ENCODE peak calls at places on chromosomes 2 and 18, in four cellular contexts. C is T-helper 2 cell; V is activated naive CD4-positive, alpha-beta T cell treated with Interleukin-2 at 50 U/mL for 16 hours; X is glomerular endothelial cell. W is an unnamed sample.
A peak's percentile ranks its signal among the peaks of the same experiment; 100 is the strongest.

GRCh38 chr2:162075689-162076132 is 1.7 kb upstream of the DPP4 start:
- DNase-seq in C (no peak), V (no peak), X (no peak), W (no peak)

GRCh38 chr2:224101820-224102630 is 62.9 kb upstream of the SERPINE2 start:
- DNase-seq in C (no peak), V (no peak), X (no peak), W (no peak)

GRCh38 chr2:127387655-127388422 is at the start of gene MAP3K2:
- DNase-seq in C (peak; percentile 98), V (peak; percentile 91), X (no peak), W (peak; percentile 94)

GRCh38 chr2:179692610-179693009 is 168.8 kb downstream of the ZNF385B start:
- DNase-seq in C (no peak), V (no peak), X (no peak), W (no peak)

GRCh38 chr2:70962211-70962884 is 16.1 kb upstream of the ANKRD53 start:
- DNase-seq in C (no peak), V (no peak), X (no peak), W (no peak)

GRCh38 chr18:11125372-11126315 is 23.7 kb downstream of the PIEZO2 start:
- DNase-seq in C (no peak), V (no peak), X (no peak), W (no peak)

GRCh38 chr2:143161982-143162837 is 33.0 kb downstream of the ARHGAP15 start:
- DNase-seq in C (no peak), V (peak; percentile 57), X (peak; percentile 7), W (peak; percentile 31)

GRCh38 chr2:120491111-120491625 is 145.2 kb downstream of the INHBB start:
- DNase-seq in C (no peak), V (no peak), X (no peak), W (no peak)

GRCh38 chr2:26892133-26892532 is 44.2 kb downstream of the DPYSL5 start:
- DNase-seq in C (no peak), V (no peak), X (no peak), W (no peak)

GRCh38 chr2:73896362-73897239 is 3.8 kb downstream of the ACTG2 start:
- DNase-seq in C (no peak), V (no peak), X (no peak), W (peak; percentile 37)

GRCh38 chr2:66888791-66889631 is 454.1 kb downstream of the MEIS1 start:
- DNase-seq in C (no peak), V (no peak), X (no peak), W (no peak)

GRCh38 chr2:20657522-20658235 is 6.8 kb upstream of the HS1BP3 start:
- DNase-seq in C (no peak), V (no peak), X (no peak), W (no peak)

GRCh38 chr2:236731767-236732580 is 162.3 kb downstream of the ACKR3 start:
- DNase-seq in C (no peak), V (no peak), X (no peak), W (no peak)